ENCODE peak calls at places on chromosome 14, in six cellular contexts. Q is lower lobe of right lung; T is aorta; Z is effector memory CD4-positive, alpha-beta T cell; V is fibroblast of lung; B is MM.1S. O is an unnamed sample. For H3K9me3 and H3K4me1, the result is how much of the 10 kb centered on the place peaks cover.

GRCh38 chr14:19754172-19754571 is 10.8 kb downstream of the OR4Q3 start:
- DNase-seq in Q (no peak), T (no peak), V (no peak), B (no peak), Z (no peak), O (no peak)

GRCh38 chr14:28707814-28708213 is 58.8 kb upstream of the FOXG1 start:
- DNase-seq in Q (no peak), V (peak), B (no peak), Z (no peak), T (no peak), O (no peak)

GRCh38 chr14:49995162-49995561 is 102.3 kb downstream of the ARF6 start:
- DNase-seq in T (no peak), B (no peak), Q (no peak), V (peak), Z (no peak), O (no peak)

GRCh38 chr14:101246894-101247853 is 314.1 kb upstream of the DIO3 start:
- DNase-seq in V (no peak), T (no peak), B (no peak), Q (no peak), Z (no peak), O (peak)

GRCh38 chr14:60882219-60882618 is 98.7 kb downstream of the TRMT5 start:
- DNase-seq in V (no peak), Q (no peak), T (no peak), B (no peak), Z (no peak), O (no peak)

GRCh38 chr14:20662968-20663731 is 21.2 kb upstream of the RNASE4 start:
- DNase-seq in Q (peak), T (peak), V (peak), B (peak), Z (peak), O (peak)

GRCh38 chr14:64826333-64826732 is 53.4 kb downstream of the SPTB start:
- DNase-seq in Z (no peak), Q (no peak), V (peak), T (no peak), B (no peak), O (no peak)

GRCh38 chr14:85528080-85528881 is 1.7 kb upstream of the FLRT2 start:
- DNase-seq in Z (no peak), B (no peak), Q (no peak), T (no peak), V (peak), O (no peak)

GRCh38 chr14:106657460-106657859 is 1131.1 kb downstream of the TMEM121 start:
- DNase-seq in B (peak), V (no peak), Z (no peak), T (no peak), Q (no peak), O (no peak)

GRCh38 chr14:80364274-80364673 is 153.0 kb upstream of the DIO2 start:
- DNase-seq in V (peak), T (no peak), Z (no peak), Q (no peak), B (no peak), O (no peak)

GRCh38 chr14:49306152-49306751 is 279.9 kb downstream of the RPS29 start:
- DNase-seq in B (peak), Z (no peak), V (peak), T (no peak), Q (no peak), O (no peak)

GRCh38 chr14:69860221-69860620 is 19.0 kb upstream of the SMOC1 start:
- DNase-seq in B (no peak), V (no peak), Q (no peak), T (no peak), Z (no peak), O (no peak)

GRCh38 chr14:37890095-37890494 is 294.7 kb downstream of the TTC6 start:
- DNase-seq in Z (no peak), V (no peak), T (no peak), B (no peak), Q (no peak), O (no peak)

GRCh38 chr14:65230287-65230728 is 128.0 kb upstream of the MAX start:
- DNase-seq in T (no peak), B (no peak), Q (peak), Z (no peak), V (peak), O (no peak)

GRCh38 chr14:90023176-90023896 is 38.5 kb upstream of the KCNK13 start:
- DNase-seq in B (no peak), Z (no peak), T (no peak), V (peak), Q (no peak), O (no peak)

GRCh38 chr14:96062506-96062905 is 23.3 kb downstream of the C14orf132 start:
- DNase-seq in B (no peak), Q (peak), V (no peak), T (no peak), Z (no peak), O (peak)

GRCh38 chr14:33237102-33237501 is 298.4 kb downstream of the NPAS3 start:
- DNase-seq in Q (no peak), T (no peak), B (no peak), Z (no peak), V (peak), O (no peak)

GRCh38 chr14:74618078-74618952 is 6.3 kb upstream of the LTBP2 start:
- DNase-seq in T (peak), Q (peak), Z (peak), B (no peak), V (peak), O (peak)

GRCh38 chr14:68593806-68594536 is 198.9 kb downstream of the ZFP36L1 start:
- DNase-seq in Z (no peak), V (peak), Q (no peak), B (no peak), T (no peak), O (peak)

GRCh38 chr14:51342226-51342625 is 102.2 kb downstream of the TMX1 start:
- DNase-seq in Q (no peak), Z (no peak), V (peak), B (no peak), T (no peak), O (no peak)

GRCh38 chr14:106286697-106287290 is 760.4 kb downstream of the TMEM121 start:
- DNase-seq in Z (no peak), B (no peak), V (no peak), Q (no peak), T (no peak), O (no peak)

GRCh38 chr14:55332654-55333570 is 61.7 kb downstream of the FBXO34 start:
- DNase-seq in B (peak), V (peak), T (no peak), Z (no peak), Q (no peak), O (no peak)

GRCh38 chr14:74402264-74403251 is 23.5 kb downstream of the SYNDIG1L start:
- DNase-seq in Q (peak), B (no peak), T (no peak), V (no peak), Z (no peak), O (peak)

GRCh38 chr14:50874842-50875241 is 3.0 kb downstream of the ABHD12B start:
- DNase-seq in Z (no peak), B (no peak), V (no peak), T (no peak), Q (no peak), O (no peak)

GRCh38 chr14:48747683-48748082 is 838.5 kb downstream of the RPS29 start:
- DNase-seq in B (no peak), Z (no peak), Q (no peak), V (no peak), T (no peak), O (no peak)

GRCh38 chr14:70086685-70087379 is 101.9 kb downstream of the SLC8A3 start:
- DNase-seq in V (peak), Z (no peak), B (peak), T (no peak), Q (no peak), O (no peak)

GRCh38 chr14:56998728-56999127 is 188.4 kb upstream of the OTX2 start:
- DNase-seq in V (no peak), Z (no peak), B (no peak), T (no peak), Q (no peak), O (no peak)

GRCh38 chr14:51582437-51582836 is 69.3 kb upstream of the FRMD6 start:
- DNase-seq in Z (no peak), V (peak), B (no peak), Q (no peak), T (no peak), O (no peak)

DNA sequence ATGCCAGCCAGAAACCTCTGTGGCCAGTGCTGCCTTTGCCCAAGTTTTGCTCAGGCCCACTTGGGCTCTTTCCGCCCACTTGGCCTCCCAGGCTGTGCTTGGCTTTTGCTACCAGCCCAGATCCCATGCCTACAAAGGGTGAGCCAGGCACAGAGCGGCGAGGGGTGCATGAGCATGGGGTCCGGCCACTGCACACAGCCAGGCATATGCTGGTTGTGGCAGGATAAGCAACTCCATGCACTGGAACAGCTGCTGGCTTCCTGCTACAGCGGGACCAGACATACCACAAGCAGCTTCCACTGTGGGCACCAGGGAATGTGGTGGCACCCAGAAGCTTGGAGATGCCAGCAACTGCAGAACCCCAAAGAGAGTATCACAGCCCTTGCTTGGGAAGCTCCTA is 45.7 kb upstream of the PRPF39 start:
- DNase-seq in Q (no peak), T (no peak), B (no peak), Z (no peak), V (no peak), O (no peak)
- H3K4me3 ChIP-seq in Q (no peak), T (no peak), B (no peak), Z (no peak), V (no peak), O (no peak)

GRCh38 chr14:53460544-53460943 is 307.4 kb upstream of the DDHD1 start:
- DNase-seq in T (no peak), V (no peak), Z (no peak), Q (no peak), B (no peak), O (no peak)

GRCh38 chr14:53461823-53462222 is 308.7 kb upstream of the DDHD1 start:
- DNase-seq in B (no peak), T (no peak), Z (no peak), V (no peak), Q (no peak), O (no peak)

GRCh38 chr14:53458368-53458814 is 305.3 kb upstream of the DDHD1 start:
- DNase-seq in Q (no peak), Z (no peak), V (peak), T (no peak), B (no peak), O (no peak)

GRCh38 chr14:53468876-53469275 is 315.8 kb upstream of the DDHD1 start:
- DNase-seq in T (no peak), Z (no peak), B (no peak), V (no peak), Q (no peak), O (no peak)

GRCh38 chr14:53462931-53463778 is 310.0 kb upstream of the DDHD1 start:
- DNase-seq in T (no peak), Q (peak), B (no peak), Z (no peak), V (no peak), O (no peak)
- H3K9me3 ChIP-seq in T (under half), Q (under half), B (under half), Z (under half), V (under half), O (under half)

GRCh38 chr14:22390195-22390594 is 198.8 kb downstream of the DAD1 start:
- DNase-seq in V (no peak), Q (no peak), Z (no peak), T (no peak), B (no peak), O (no peak)
- H3K4me1 ChIP-seq in V (under half), Q (under half), Z (under half), T (under half), B (under half), O (under half)

GRCh38 chr14:91506226-91506625 is 3.9 kb downstream of the PPP4R3A start:
- DNase-seq in V (no peak), Q (no peak), B (no peak), T (no peak), Z (no peak), O (no peak)
- H3K4me3 ChIP-seq in V (no peak), Q (no peak), B (no peak), T (no peak), Z (no peak), O (no peak)

GRCh38 chr14:62436256-62436655 is 609.0 kb downstream of the KCNH5 start:
- DNase-seq in V (peak), T (no peak), Q (no peak), Z (no peak), B (no peak), O (no peak)
- H3K9me3 ChIP-seq in V (under half), T (under half), Q (under half), Z (under half), B (under half), O (under half)

DNA sequence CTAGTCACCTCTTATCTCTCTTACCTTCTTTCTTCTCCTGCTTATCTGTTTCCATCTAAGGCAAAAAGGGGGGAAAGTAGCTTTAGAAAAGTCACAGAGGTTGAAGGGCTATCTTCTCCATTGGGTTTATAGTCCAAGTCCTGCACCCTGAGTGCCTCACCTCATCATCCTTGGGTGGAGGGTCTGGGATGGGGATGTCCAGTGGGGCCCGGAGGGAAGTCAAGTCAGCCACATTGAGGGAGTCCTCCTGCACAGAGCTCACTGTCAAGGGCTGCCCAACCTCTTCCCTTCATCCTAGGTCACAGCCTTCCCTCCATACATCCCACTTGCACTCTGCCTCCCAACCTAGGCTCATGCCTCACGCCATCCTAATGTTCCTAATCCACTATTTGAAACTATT is 1.2 kb downstream of the PSME2 start:
- DNase-seq in V (no peak), Z (no peak), B (no peak), Q (no peak), T (no peak), O (no peak)
- H3K4me1 ChIP-seq in V (under half), Z (under half), B (under half), Q (under half), T (under half), O (under half)

DNA sequence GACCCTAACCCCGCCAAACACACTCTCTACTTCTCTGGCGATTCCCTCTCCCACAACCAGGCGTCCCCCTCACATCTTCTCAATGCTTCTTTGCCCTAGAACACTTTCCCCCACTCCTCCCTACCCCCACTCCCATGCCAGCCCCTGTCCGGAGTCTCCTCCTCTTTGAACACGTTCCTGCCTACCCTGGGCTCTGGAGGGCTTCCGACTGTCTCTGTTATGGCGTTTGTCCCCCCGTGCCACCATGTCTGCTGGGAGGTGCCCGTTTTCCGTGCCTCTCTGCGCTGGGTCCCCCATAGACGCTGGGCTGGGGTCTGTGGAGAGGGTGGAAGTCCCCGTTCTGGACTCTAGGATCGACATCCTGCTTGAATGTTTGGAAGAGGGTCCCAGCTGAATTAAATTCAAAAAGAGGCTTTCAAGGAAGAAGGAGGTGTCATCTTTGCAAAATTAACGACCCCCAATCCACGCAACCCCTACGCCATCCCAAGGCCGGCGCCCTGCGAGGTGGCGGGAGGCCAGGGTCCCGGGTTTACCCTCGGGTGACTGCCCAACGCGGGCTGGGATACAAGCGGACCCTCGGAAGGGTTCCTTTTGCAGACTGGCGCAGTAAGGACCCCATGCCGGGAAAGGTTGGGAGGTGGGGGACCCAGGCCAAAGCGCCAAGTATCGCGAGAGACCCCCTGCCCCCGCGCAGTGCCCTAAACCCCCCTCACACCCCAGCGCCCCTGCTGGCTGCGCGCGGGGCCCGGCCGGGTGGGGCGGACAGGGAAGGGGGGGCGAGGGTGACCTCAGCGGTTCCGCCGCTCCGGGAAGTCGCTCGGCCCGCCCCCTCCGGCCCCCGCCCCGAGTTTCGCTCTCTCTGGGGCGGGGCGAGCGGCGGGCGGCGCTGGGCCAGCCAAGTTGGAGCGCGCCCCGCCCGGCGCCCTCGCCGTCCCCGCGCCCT is 973 bp upstream of the ZBTB42 start:
- DNase-seq in V (peak), Q (peak), T (peak), B (peak), Z (peak), O (no peak)
- H3K4me3 ChIP-seq in V (peak), Q (peak), T (peak), B (no peak), Z (no peak), O (peak)

GRCh38 chr14:98867146-98867545 is 404.9 kb downstream of the BCL11B start:
- DNase-seq in V (no peak), B (no peak), Q (no peak), Z (no peak), T (no peak), O (no peak)
- H3K9me3 ChIP-seq in V (under half), B (under half), Q (under half), Z (under half), T (under half), O (under half)

GRCh38 chr14:67449096-67449495 is 37.1 kb upstream of the PLEK2 start:
- DNase-seq in T (no peak), V (no peak), Z (no peak), B (no peak), Q (no peak), O (no peak)
- H3K4me1 ChIP-seq in T (under half), V (under half), Z (under half), B (under half), Q (under half), O (under half)